ENCODE peak calls at places on chromosomes 13 and 19, in five cellular contexts. N, C, P, I and J are unnamed samples.

GRCh38 chr19:10339977-10340376 is 553 bp upstream of the ICAM3 start:
- DNase-seq in N (no peak), C (no peak), P (no peak), I (no peak), J (no peak)

GRCh38 chr19:36003284-36003683 is 5.3 kb downstream of the SYNE4 start:
- DNase-seq in N (no peak), C (no peak), P (no peak), I (no peak), J (no peak)

GRCh38 chr19:47106819-47107200 is 6.8 kb downstream of the ZC3H4 start:
- DNase-seq in N (no peak), C (no peak), P (no peak), I (no peak), J (no peak)

GRCh38 chr13:113930711-113931637 is 42.9 kb downstream of the C13orf46 start:
- DNase-seq in N (peak; percentile 38), C (peak; percentile 32), P (no peak), I (no peak), J (peak; percentile 49)

GRCh38 chr13:26509491-26509890 is 48.0 kb upstream of the WASF3 start:
- DNase-seq in N (no peak), C (no peak), P (no peak), I (no peak), J (no peak)

GRCh38 chr19:34676697-34677385 is at the start of gene SCGB2B2:
- DNase-seq in N (peak; percentile 67), C (peak; percentile 65), P (peak; percentile 61), I (peak; percentile 93), J (no peak)

GRCh38 chr13:44128522-44128921 is 245.1 kb upstream of the SERP2 start:
- DNase-seq in N (no peak), C (no peak), P (no peak), I (no peak), J (no peak)

GRCh38 chr13:113759525-113760137 is 605 bp downstream of the TMEM255B start:
- DNase-seq in N (no peak), C (no peak), P (peak; percentile 34), I (peak; percentile 44), J (no peak)

GRCh38 chr19:7391218-7391670 is 42.5 kb downstream of the ARHGEF18 start:
- DNase-seq in N (no peak), C (no peak), P (peak; percentile 91), I (peak; percentile 6), J (no peak)

GRCh38 chr13:92640936-92641335 is 585.7 kb upstream of the GPC6 start:
- DNase-seq in N (no peak), C (no peak), P (no peak), I (no peak), J (no peak)

GRCh38 chr19:35309481-35310279 is 17.7 kb downstream of the MAG start:
- DNase-seq in N (no peak), C (no peak), P (no peak), I (no peak), J (no peak)

GRCh38 chr13:39462456-39462855 is 140.5 kb downstream of the LHFPL6 start:
- DNase-seq in N (no peak), C (no peak), P (no peak), I (no peak), J (no peak)

GRCh38 chr13:80334582-80335260 is 6.2 kb downstream of the SPRY2 start:
- DNase-seq in N (no peak), C (no peak), P (no peak), I (no peak), J (no peak)

GRCh38 chr19:55626350-55626749 is 2.0 kb upstream of the ZNF784 start:
- DNase-seq in N (peak; percentile 49), C (no peak), P (no peak), I (no peak), J (peak; percentile 54)

GRCh38 chr19:50890422-50891252 is 17.4 kb downstream of the KLK2 start:
- DNase-seq in N (no peak), C (no peak), P (peak; percentile 46), I (no peak), J (no peak)

GRCh38 chr19:35021016-35021415 is 9.3 kb upstream of the SCN1B start:
- DNase-seq in N (no peak), C (no peak), P (no peak), I (no peak), J (no peak)

GRCh38 chr13:82010780-82011179 is 1669.9 kb upstream of the SPRY2 start:
- DNase-seq in N (no peak), C (no peak), P (no peak), I (no peak), J (no peak)

GRCh38 chr19:19026299-19026971 is 6.9 kb downstream of the SUGP2 start:
- DNase-seq in N (no peak), C (no peak), P (no peak), I (no peak), J (no peak)

GRCh38 chr13:38395505-38395803 is 45.8 kb downstream of the UFM1 start:
- DNase-seq in N (no peak), C (no peak), P (peak; percentile 29), I (no peak), J (no peak)

GRCh38 chr19:31725051-31725450 is 375.8 kb upstream of the TSHZ3 start:
- DNase-seq in N (no peak), C (no peak), P (no peak), I (no peak), J (no peak)

GRCh38 chr13:113874177-113874576 is 10.3 kb upstream of the GAS6 start:
- DNase-seq in N (no peak), C (no peak), P (no peak), I (no peak), J (no peak)

GRCh38 chr13:104021806-104022397 is 955.7 kb upstream of the SLC10A2 start:
- DNase-seq in N (no peak), C (no peak), P (no peak), I (no peak), J (no peak)

GRCh38 chr13:44273991-44274810 is 99.4 kb upstream of the SERP2 start:
- DNase-seq in N (peak; percentile 12), C (no peak), P (peak; percentile 48), I (no peak), J (no peak)

GRCh38 chr13:99269627-99270252 is 11.6 kb upstream of the GPR18 start:
- DNase-seq in N (no peak), C (no peak), P (peak; percentile 20), I (peak; percentile 16), J (no peak)

GRCh38 chr19:41910240-41910991 is 17.8 kb downstream of the ERFL start:
- DNase-seq in N (no peak), C (no peak), P (no peak), I (no peak), J (no peak)

GRCh38 chr13:73684286-73684685 is 449.9 kb downstream of the KLF12 start:
- DNase-seq in N (no peak), C (no peak), P (no peak), I (peak; percentile 66), J (no peak)

GRCh38 chr19:49414256-49414655 is 9.0 kb downstream of the PTH2 start:
- DNase-seq in N (no peak), C (no peak), P (no peak), I (no peak), J (no peak)

GRCh38 chr19:19447536-19448237 is 42.2 kb downstream of the GATAD2A start:
- DNase-seq in N (peak; percentile 20), C (no peak), P (no peak), I (no peak), J (peak; percentile 33)

GRCh38 chr19:18733196-18733647 is 49.7 kb downstream of the CRTC1 start:
- DNase-seq in N (no peak), C (no peak), P (no peak), I (no peak), J (no peak)

GRCh38 chr13:21075303-21076264 is 14.2 kb upstream of the LATS2 start:
- DNase-seq in N (no peak), C (no peak), P (no peak), I (no peak), J (no peak)

GRCh38 chr13:70173236-70173959 is 65.1 kb upstream of the KLHL1 start:
- DNase-seq in N (no peak), C (no peak), P (no peak), I (no peak), J (no peak)

GRCh38 chr13:85316501-85316900 is 482.7 kb downstream of the SLITRK6 start:
- DNase-seq in N (no peak), C (no peak), P (no peak), I (no peak), J (no peak)

GRCh38 chr13:97342936-97343335 is 91.0 kb upstream of the RAP2A start:
- DNase-seq in N (no peak), C (no peak), P (no peak), I (no peak), J (no peak)

GRCh38 chr19:8988204-8988603 is 22.0 kb downstream of the MUC16 start:
- DNase-seq in N (peak; percentile 7), C (no peak), P (no peak), I (no peak), J (no peak)

GRCh38 chr19:13610042-13610691 is 103.9 kb upstream of the CACNA1A start:
- DNase-seq in N (no peak), C (no peak), P (no peak), I (peak; percentile 100), J (no peak)

GRCh38 chr13:112574476-112575294 is 13.3 kb downstream of the TUBGCP3 start:
- DNase-seq in N (no peak), C (no peak), P (no peak), I (no peak), J (no peak)